ENCODE peak calls at places on chromosomes 4 and X, in ten cellular contexts. One of them, this sample, is unnamed.

GRCh38 chr4:170374770-170375169 is 285.0 kb upstream of the AADAT start:
- DNase-seq in activated naive CD4-positive, alpha-beta T cell treated with anti-CD3 and anti-CD28 coated beads, Interleukin-2, amount 50 U/mL, for 72 hours: no peak
- DNase-seq in MV-4-11: peak; percentile 39
- DNase-seq in mucosa of descending colon: peak; percentile 47
- DNase-seq in T-helper 9 cell: no peak
- DNase-seq in fibroblast of gingiva: no peak
- DNase-seq in activated CD8-positive, alpha-beta memory T cell treated with anti-CD3 and anti-CD28 coated beads for 4 hours: no peak
- DNase-seq in dorsolateral prefrontal cortex: no peak
- DNase-seq in GM23338: peak; percentile 81
- DNase-seq in keratinocyte: no peak
- DNase-seq in this sample: no peak

GRCh38 chr4:38688676-38689355 is 24.8 kb downstream of the KLF3 start:
- DNase-seq in activated naive CD4-positive, alpha-beta T cell treated with anti-CD3 and anti-CD28 coated beads, Interleukin-2, amount 50 U/mL, for 72 hours: no peak
- DNase-seq in MV-4-11: no peak
- DNase-seq in mucosa of descending colon: no peak
- DNase-seq in T-helper 9 cell: no peak
- DNase-seq in fibroblast of gingiva: no peak
- DNase-seq in activated CD8-positive, alpha-beta memory T cell treated with anti-CD3 and anti-CD28 coated beads for 4 hours: no peak
- DNase-seq in dorsolateral prefrontal cortex: no peak
- DNase-seq in GM23338: no peak
- DNase-seq in keratinocyte: no peak
- DNase-seq in this sample: no peak

GRCh38 chr4:105998210-105998609 is 102.9 kb downstream of the NPNT start:
- DNase-seq in activated naive CD4-positive, alpha-beta T cell treated with anti-CD3 and anti-CD28 coated beads, Interleukin-2, amount 50 U/mL, for 72 hours: no peak
- DNase-seq in MV-4-11: no peak
- DNase-seq in mucosa of descending colon: peak; percentile 15
- DNase-seq in T-helper 9 cell: no peak
- DNase-seq in fibroblast of gingiva: no peak
- DNase-seq in activated CD8-positive, alpha-beta memory T cell treated with anti-CD3 and anti-CD28 coated beads for 4 hours: no peak
- DNase-seq in dorsolateral prefrontal cortex: no peak
- DNase-seq in GM23338: no peak
- DNase-seq in keratinocyte: no peak
- DNase-seq in this sample: no peak

GRCh38 chr4:150578745-150579470 is 3.0 kb upstream of the MAB21L2 start:
- DNase-seq in activated naive CD4-positive, alpha-beta T cell treated with anti-CD3 and anti-CD28 coated beads, Interleukin-2, amount 50 U/mL, for 72 hours: no peak
- DNase-seq in MV-4-11: no peak
- DNase-seq in mucosa of descending colon: no peak
- DNase-seq in T-helper 9 cell: no peak
- DNase-seq in fibroblast of gingiva: peak; percentile 78
- DNase-seq in activated CD8-positive, alpha-beta memory T cell treated with anti-CD3 and anti-CD28 coated beads for 4 hours: no peak
- DNase-seq in dorsolateral prefrontal cortex: no peak
- DNase-seq in GM23338: peak; percentile 77
- DNase-seq in keratinocyte: no peak
- DNase-seq in this sample: no peak

GRCh38 chr4:141486375-141486997 is 149.9 kb upstream of the IL15 start:
- DNase-seq in activated naive CD4-positive, alpha-beta T cell treated with anti-CD3 and anti-CD28 coated beads, Interleukin-2, amount 50 U/mL, for 72 hours: no peak
- DNase-seq in MV-4-11: no peak
- DNase-seq in mucosa of descending colon: no peak
- DNase-seq in T-helper 9 cell: no peak
- DNase-seq in fibroblast of gingiva: no peak
- DNase-seq in activated CD8-positive, alpha-beta memory T cell treated with anti-CD3 and anti-CD28 coated beads for 4 hours: no peak
- DNase-seq in dorsolateral prefrontal cortex: no peak
- DNase-seq in GM23338: no peak
- DNase-seq in keratinocyte: peak; percentile 4
- DNase-seq in this sample: no peak

GRCh38 chrX:123607270-123607669 is 125.6 kb downstream of the THOC2 start:
- DNase-seq in activated naive CD4-positive, alpha-beta T cell treated with anti-CD3 and anti-CD28 coated beads, Interleukin-2, amount 50 U/mL, for 72 hours: no peak
- DNase-seq in MV-4-11: no peak
- DNase-seq in mucosa of descending colon: no peak
- DNase-seq in T-helper 9 cell: no peak
- DNase-seq in fibroblast of gingiva: no peak
- DNase-seq in activated CD8-positive, alpha-beta memory T cell treated with anti-CD3 and anti-CD28 coated beads for 4 hours: no peak
- DNase-seq in dorsolateral prefrontal cortex: no peak
- DNase-seq in GM23338: no peak
- DNase-seq in keratinocyte: no peak
- DNase-seq in this sample: no peak

GRCh38 chrX:6813836-6814370 is 279.0 kb upstream of the VCX3A start:
- DNase-seq in activated naive CD4-positive, alpha-beta T cell treated with anti-CD3 and anti-CD28 coated beads, Interleukin-2, amount 50 U/mL, for 72 hours: no peak
- DNase-seq in MV-4-11: peak; percentile 0
- DNase-seq in mucosa of descending colon: no peak
- DNase-seq in T-helper 9 cell: no peak
- DNase-seq in fibroblast of gingiva: no peak
- DNase-seq in activated CD8-positive, alpha-beta memory T cell treated with anti-CD3 and anti-CD28 coated beads for 4 hours: no peak
- DNase-seq in dorsolateral prefrontal cortex: no peak
- DNase-seq in GM23338: peak; percentile 39
- DNase-seq in keratinocyte: no peak
- DNase-seq in this sample: no peak

GRCh38 chrX:97308161-97308560 is 424.5 kb downstream of the RPA4 start:
- DNase-seq in activated naive CD4-positive, alpha-beta T cell treated with anti-CD3 and anti-CD28 coated beads, Interleukin-2, amount 50 U/mL, for 72 hours: no peak
- DNase-seq in MV-4-11: no peak
- DNase-seq in mucosa of descending colon: no peak
- DNase-seq in T-helper 9 cell: no peak
- DNase-seq in fibroblast of gingiva: peak; percentile 31
- DNase-seq in activated CD8-positive, alpha-beta memory T cell treated with anti-CD3 and anti-CD28 coated beads for 4 hours: no peak
- DNase-seq in dorsolateral prefrontal cortex: no peak
- DNase-seq in GM23338: no peak
- DNase-seq in keratinocyte: no peak
- DNase-seq in this sample: no peak

GRCh38 chr4:144518181-144518895 is 127.6 kb upstream of the HHIP start:
- DNase-seq in activated naive CD4-positive, alpha-beta T cell treated with anti-CD3 and anti-CD28 coated beads, Interleukin-2, amount 50 U/mL, for 72 hours: no peak
- DNase-seq in MV-4-11: no peak
- DNase-seq in mucosa of descending colon: no peak
- DNase-seq in T-helper 9 cell: no peak
- DNase-seq in fibroblast of gingiva: no peak
- DNase-seq in activated CD8-positive, alpha-beta memory T cell treated with anti-CD3 and anti-CD28 coated beads for 4 hours: no peak
- DNase-seq in dorsolateral prefrontal cortex: no peak
- DNase-seq in GM23338: peak; percentile 7
- DNase-seq in keratinocyte: no peak
- DNase-seq in this sample: no peak

GRCh38 chrX:69152398-69152797 is 12.9 kb downstream of the PJA1 start:
- DNase-seq in activated naive CD4-positive, alpha-beta T cell treated with anti-CD3 and anti-CD28 coated beads, Interleukin-2, amount 50 U/mL, for 72 hours: no peak
- DNase-seq in MV-4-11: peak; percentile 53
- DNase-seq in mucosa of descending colon: peak; percentile 69
- DNase-seq in T-helper 9 cell: no peak
- DNase-seq in fibroblast of gingiva: no peak
- DNase-seq in activated CD8-positive, alpha-beta memory T cell treated with anti-CD3 and anti-CD28 coated beads for 4 hours: no peak
- DNase-seq in dorsolateral prefrontal cortex: peak; percentile 68
- DNase-seq in GM23338: no peak
- DNase-seq in keratinocyte: no peak
- DNase-seq in this sample: no peak

GRCh38 chr4:173264245-173264959 is 69.8 kb downstream of the HMGB2 start:
- DNase-seq in activated naive CD4-positive, alpha-beta T cell treated with anti-CD3 and anti-CD28 coated beads, Interleukin-2, amount 50 U/mL, for 72 hours: no peak
- DNase-seq in MV-4-11: peak; percentile 4
- DNase-seq in mucosa of descending colon: peak; percentile 58
- DNase-seq in T-helper 9 cell: no peak
- DNase-seq in fibroblast of gingiva: peak; percentile 80
- DNase-seq in activated CD8-positive, alpha-beta memory T cell treated with anti-CD3 and anti-CD28 coated beads for 4 hours: no peak
- DNase-seq in dorsolateral prefrontal cortex: no peak
- DNase-seq in GM23338: peak; percentile 31
- DNase-seq in keratinocyte: no peak
- DNase-seq in this sample: no peak

GRCh38 chr4:104971458-104971857 is 175.2 kb upstream of the TET2 start:
- DNase-seq in activated naive CD4-positive, alpha-beta T cell treated with anti-CD3 and anti-CD28 coated beads, Interleukin-2, amount 50 U/mL, for 72 hours: no peak
- DNase-seq in MV-4-11: no peak
- DNase-seq in mucosa of descending colon: no peak
- DNase-seq in T-helper 9 cell: no peak
- DNase-seq in fibroblast of gingiva: no peak
- DNase-seq in activated CD8-positive, alpha-beta memory T cell treated with anti-CD3 and anti-CD28 coated beads for 4 hours: no peak
- DNase-seq in dorsolateral prefrontal cortex: no peak
- DNase-seq in GM23338: no peak
- DNase-seq in keratinocyte: peak; percentile 76
- DNase-seq in this sample: no peak

GRCh38 chr4:31086771-31087330 is 366.7 kb downstream of the PCDH7 start:
- DNase-seq in activated naive CD4-positive, alpha-beta T cell treated with anti-CD3 and anti-CD28 coated beads, Interleukin-2, amount 50 U/mL, for 72 hours: no peak
- DNase-seq in MV-4-11: no peak
- DNase-seq in mucosa of descending colon: no peak
- DNase-seq in T-helper 9 cell: no peak
- DNase-seq in fibroblast of gingiva: no peak
- DNase-seq in activated CD8-positive, alpha-beta memory T cell treated with anti-CD3 and anti-CD28 coated beads for 4 hours: no peak
- DNase-seq in dorsolateral prefrontal cortex: no peak
- DNase-seq in GM23338: no peak
- DNase-seq in keratinocyte: no peak
- DNase-seq in this sample: no peak

GRCh38 chrX:110450050-110450449 is 91.4 kb downstream of the RTL9 start:
- DNase-seq in activated naive CD4-positive, alpha-beta T cell treated with anti-CD3 and anti-CD28 coated beads, Interleukin-2, amount 50 U/mL, for 72 hours: peak; percentile 59
- DNase-seq in MV-4-11: peak; percentile 38
- DNase-seq in mucosa of descending colon: peak; percentile 79
- DNase-seq in T-helper 9 cell: peak; percentile 41
- DNase-seq in fibroblast of gingiva: peak; percentile 49
- DNase-seq in activated CD8-positive, alpha-beta memory T cell treated with anti-CD3 and anti-CD28 coated beads for 4 hours: peak; percentile 4
- DNase-seq in dorsolateral prefrontal cortex: peak; percentile 74
- DNase-seq in GM23338: peak; percentile 79
- DNase-seq in keratinocyte: no peak
- DNase-seq in this sample: peak; percentile 16

GRCh38 chr4:106355193-106355592 is 13.4 kb downstream of the GIMD1 start:
- DNase-seq in activated naive CD4-positive, alpha-beta T cell treated with anti-CD3 and anti-CD28 coated beads, Interleukin-2, amount 50 U/mL, for 72 hours: no peak
- DNase-seq in MV-4-11: no peak
- DNase-seq in mucosa of descending colon: no peak
- DNase-seq in T-helper 9 cell: no peak
- DNase-seq in fibroblast of gingiva: no peak
- DNase-seq in activated CD8-positive, alpha-beta memory T cell treated with anti-CD3 and anti-CD28 coated beads for 4 hours: no peak
- DNase-seq in dorsolateral prefrontal cortex: no peak
- DNase-seq in GM23338: peak; percentile 43
- DNase-seq in keratinocyte: no peak
- DNase-seq in this sample: no peak

GRCh38 chrX:49209434-49210251 is 9.7 kb upstream of the SYP start:
- DNase-seq in activated naive CD4-positive, alpha-beta T cell treated with anti-CD3 and anti-CD28 coated beads, Interleukin-2, amount 50 U/mL, for 72 hours: no peak
- DNase-seq in MV-4-11: no peak
- DNase-seq in mucosa of descending colon: no peak
- DNase-seq in T-helper 9 cell: no peak
- DNase-seq in fibroblast of gingiva: no peak
- DNase-seq in activated CD8-positive, alpha-beta memory T cell treated with anti-CD3 and anti-CD28 coated beads for 4 hours: no peak
- DNase-seq in dorsolateral prefrontal cortex: peak; percentile 70
- DNase-seq in GM23338: peak; percentile 73
- DNase-seq in keratinocyte: no peak
- DNase-seq in this sample: no peak

GRCh38 chrX:14864626-14865025 is 8.2 kb downstream of the FANCB start:
- DNase-seq in activated naive CD4-positive, alpha-beta T cell treated with anti-CD3 and anti-CD28 coated beads, Interleukin-2, amount 50 U/mL, for 72 hours: no peak
- DNase-seq in MV-4-11: no peak
- DNase-seq in mucosa of descending colon: no peak
- DNase-seq in T-helper 9 cell: no peak
- DNase-seq in fibroblast of gingiva: no peak
- DNase-seq in activated CD8-positive, alpha-beta memory T cell treated with anti-CD3 and anti-CD28 coated beads for 4 hours: no peak
- DNase-seq in dorsolateral prefrontal cortex: no peak
- DNase-seq in GM23338: no peak
- DNase-seq in keratinocyte: no peak
- DNase-seq in this sample: no peak

GRCh38 chr4:169582706-169583105 is 29.7 kb downstream of the NEK1 start:
- DNase-seq in activated naive CD4-positive, alpha-beta T cell treated with anti-CD3 and anti-CD28 coated beads, Interleukin-2, amount 50 U/mL, for 72 hours: no peak
- DNase-seq in MV-4-11: no peak
- DNase-seq in mucosa of descending colon: no peak
- DNase-seq in T-helper 9 cell: no peak
- DNase-seq in fibroblast of gingiva: peak; percentile 47
- DNase-seq in activated CD8-positive, alpha-beta memory T cell treated with anti-CD3 and anti-CD28 coated beads for 4 hours: no peak
- DNase-seq in dorsolateral prefrontal cortex: no peak
- DNase-seq in GM23338: peak; percentile 6
- DNase-seq in keratinocyte: no peak
- DNase-seq in this sample: no peak

GRCh38 chr4:156128616-156129015 is 174.9 kb upstream of the CTSO start:
- DNase-seq in activated naive CD4-positive, alpha-beta T cell treated with anti-CD3 and anti-CD28 coated beads, Interleukin-2, amount 50 U/mL, for 72 hours: no peak
- DNase-seq in MV-4-11: no peak
- DNase-seq in mucosa of descending colon: no peak
- DNase-seq in T-helper 9 cell: no peak
- DNase-seq in fibroblast of gingiva: no peak
- DNase-seq in activated CD8-positive, alpha-beta memory T cell treated with anti-CD3 and anti-CD28 coated beads for 4 hours: no peak
- DNase-seq in dorsolateral prefrontal cortex: no peak
- DNase-seq in GM23338: no peak
- DNase-seq in keratinocyte: no peak
- DNase-seq in this sample: no peak

GRCh38 chr4:54908744-54909143 is 216.7 kb downstream of the KDR start:
- DNase-seq in activated naive CD4-positive, alpha-beta T cell treated with anti-CD3 and anti-CD28 coated beads, Interleukin-2, amount 50 U/mL, for 72 hours: no peak
- DNase-seq in MV-4-11: peak; percentile 20
- DNase-seq in mucosa of descending colon: no peak
- DNase-seq in T-helper 9 cell: no peak
- DNase-seq in fibroblast of gingiva: no peak
- DNase-seq in activated CD8-positive, alpha-beta memory T cell treated with anti-CD3 and anti-CD28 coated beads for 4 hours: no peak
- DNase-seq in dorsolateral prefrontal cortex: no peak
- DNase-seq in GM23338: no peak
- DNase-seq in keratinocyte: no peak
- DNase-seq in this sample: no peak

GRCh38 chr4:20618010-20618409 is 82.2 kb upstream of the PACRGL start:
- DNase-seq in activated naive CD4-positive, alpha-beta T cell treated with anti-CD3 and anti-CD28 coated beads, Interleukin-2, amount 50 U/mL, for 72 hours: no peak
- DNase-seq in MV-4-11: peak; percentile 58
- DNase-seq in mucosa of descending colon: peak; percentile 48
- DNase-seq in T-helper 9 cell: no peak
- DNase-seq in fibroblast of gingiva: no peak
- DNase-seq in activated CD8-positive, alpha-beta memory T cell treated with anti-CD3 and anti-CD28 coated beads for 4 hours: no peak
- DNase-seq in dorsolateral prefrontal cortex: no peak
- DNase-seq in GM23338: no peak
- DNase-seq in keratinocyte: no peak
- DNase-seq in this sample: no peak

GRCh38 chrX:20224814-20225487 is 41.8 kb downstream of the RPS6KA3 start:
- DNase-seq in activated naive CD4-positive, alpha-beta T cell treated with anti-CD3 and anti-CD28 coated beads, Interleukin-2, amount 50 U/mL, for 72 hours: no peak
- DNase-seq in MV-4-11: no peak
- DNase-seq in mucosa of descending colon: no peak
- DNase-seq in T-helper 9 cell: no peak
- DNase-seq in fibroblast of gingiva: peak; percentile 52
- DNase-seq in activated CD8-positive, alpha-beta memory T cell treated with anti-CD3 and anti-CD28 coated beads for 4 hours: no peak
- DNase-seq in dorsolateral prefrontal cortex: no peak
- DNase-seq in GM23338: peak; percentile 4
- DNase-seq in keratinocyte: no peak
- DNase-seq in this sample: no peak

GRCh38 chr4:113733685-113734084 is 27.9 kb downstream of the CAMK2D start:
- DNase-seq in activated naive CD4-positive, alpha-beta T cell treated with anti-CD3 and anti-CD28 coated beads, Interleukin-2, amount 50 U/mL, for 72 hours: no peak
- DNase-seq in MV-4-11: no peak
- DNase-seq in mucosa of descending colon: no peak
- DNase-seq in T-helper 9 cell: no peak
- DNase-seq in fibroblast of gingiva: no peak
- DNase-seq in activated CD8-positive, alpha-beta memory T cell treated with anti-CD3 and anti-CD28 coated beads for 4 hours: no peak
- DNase-seq in dorsolateral prefrontal cortex: no peak
- DNase-seq in GM23338: no peak
- DNase-seq in keratinocyte: no peak
- DNase-seq in this sample: no peak

GRCh38 chr4:5266991-5267390 is 215.7 kb downstream of the STK32B start:
- DNase-seq in activated naive CD4-positive, alpha-beta T cell treated with anti-CD3 and anti-CD28 coated beads, Interleukin-2, amount 50 U/mL, for 72 hours: no peak
- DNase-seq in MV-4-11: no peak
- DNase-seq in mucosa of descending colon: no peak
- DNase-seq in T-helper 9 cell: no peak
- DNase-seq in fibroblast of gingiva: no peak
- DNase-seq in activated CD8-positive, alpha-beta memory T cell treated with anti-CD3 and anti-CD28 coated beads for 4 hours: no peak
- DNase-seq in dorsolateral prefrontal cortex: no peak
- DNase-seq in GM23338: no peak
- DNase-seq in keratinocyte: no peak
- DNase-seq in this sample: no peak

GRCh38 chrX:26613951-26614350 is 398.0 kb downstream of the MAGEB5 start:
- DNase-seq in activated naive CD4-positive, alpha-beta T cell treated with anti-CD3 and anti-CD28 coated beads, Interleukin-2, amount 50 U/mL, for 72 hours: no peak
- DNase-seq in MV-4-11: no peak
- DNase-seq in mucosa of descending colon: no peak
- DNase-seq in T-helper 9 cell: no peak
- DNase-seq in fibroblast of gingiva: no peak
- DNase-seq in activated CD8-positive, alpha-beta memory T cell treated with anti-CD3 and anti-CD28 coated beads for 4 hours: no peak
- DNase-seq in dorsolateral prefrontal cortex: no peak
- DNase-seq in GM23338: no peak
- DNase-seq in keratinocyte: no peak
- DNase-seq in this sample: no peak

GRCh38 chr4:26826721-26827120 is 33.9 kb upstream of the STIM2 start:
- DNase-seq in activated naive CD4-positive, alpha-beta T cell treated with anti-CD3 and anti-CD28 coated beads, Interleukin-2, amount 50 U/mL, for 72 hours: no peak
- DNase-seq in MV-4-11: peak; percentile 97
- DNase-seq in mucosa of descending colon: peak; percentile 56
- DNase-seq in T-helper 9 cell: no peak
- DNase-seq in fibroblast of gingiva: no peak
- DNase-seq in activated CD8-positive, alpha-beta memory T cell treated with anti-CD3 and anti-CD28 coated beads for 4 hours: no peak
- DNase-seq in dorsolateral prefrontal cortex: no peak
- DNase-seq in GM23338: no peak
- DNase-seq in keratinocyte: no peak
- DNase-seq in this sample: no peak

GRCh38 chrX:154368630-154369452 is 5.6 kb downstream of the FLNA start:
- DNase-seq in activated naive CD4-positive, alpha-beta T cell treated with anti-CD3 and anti-CD28 coated beads, Interleukin-2, amount 50 U/mL, for 72 hours: peak; percentile 74
- DNase-seq in MV-4-11: peak; percentile 97
- DNase-seq in mucosa of descending colon: peak; percentile 65
- DNase-seq in T-helper 9 cell: peak; percentile 90
- DNase-seq in fibroblast of gingiva: peak; percentile 90
- DNase-seq in activated CD8-positive, alpha-beta memory T cell treated with anti-CD3 and anti-CD28 coated beads for 4 hours: peak; percentile 92
- DNase-seq in dorsolateral prefrontal cortex: no peak
- DNase-seq in GM23338: peak; percentile 41
- DNase-seq in keratinocyte: peak; percentile 86
- DNase-seq in this sample: peak; percentile 84

GRCh38 chr4:55442541-55442940 is 46.8 kb downstream of the TMEM165 start:
- DNase-seq in activated naive CD4-positive, alpha-beta T cell treated with anti-CD3 and anti-CD28 coated beads, Interleukin-2, amount 50 U/mL, for 72 hours: no peak
- DNase-seq in MV-4-11: no peak
- DNase-seq in mucosa of descending colon: no peak
- DNase-seq in T-helper 9 cell: no peak
- DNase-seq in fibroblast of gingiva: no peak
- DNase-seq in activated CD8-positive, alpha-beta memory T cell treated with anti-CD3 and anti-CD28 coated beads for 4 hours: no peak
- DNase-seq in dorsolateral prefrontal cortex: no peak
- DNase-seq in GM23338: no peak
- DNase-seq in keratinocyte: no peak
- DNase-seq in this sample: no peak